ENCODE peak calls at places on chromosome 21, in eight cellular contexts. H is NB4, J is suprapubic skin, Y is fibroblast of mammary gland, K is BJ, G is kidney epithelial cell, B is activated B cell treated with CpG ODN at 0.5 μM for 24 hours, O is endothelial cell of umbilical vein. N is an unnamed sample.
A peak's percentile ranks its signal among the peaks of the same experiment; 100 is the strongest.

GRCh38 chr21:23016617-23017016 is 2018.4 kb downstream of the NCAM2 start:
- DNase-seq in J (no peak), G (no peak), Y (no peak), O (peak; percentile 83), B (no peak), H (peak; percentile 30), K (no peak), N (no peak)

GRCh38 chr21:38990424-38990794 is 184.7 kb downstream of the ETS2 start:
- DNase-seq in O (no peak), H (no peak), Y (no peak), G (no peak), J (no peak), B (no peak), K (no peak), N (no peak)

GRCh38 chr21:20789696-20790095 is 208.5 kb upstream of the NCAM2 start:
- DNase-seq in K (no peak), H (no peak), O (no peak), G (no peak), Y (peak; percentile 71), J (no peak), B (no peak), N (no peak)

GRCh38 chr21:37704751-37705150 is 211.5 kb downstream of the KCNJ6 start:
- DNase-seq in O (no peak), J (no peak), K (no peak), B (no peak), G (peak; percentile 5), H (no peak), Y (no peak), N (no peak)

GRCh38 chr21:15250384-15250783 is 185.6 kb upstream of the NRIP1 start:
- DNase-seq in Y (peak; percentile 76), J (no peak), H (no peak), O (peak; percentile 26), G (peak; percentile 35), K (no peak), B (no peak), N (no peak)

GRCh38 chr21:40013001-40013735 is 145.9 kb downstream of the PCP4 start:
- DNase-seq in J (no peak), K (no peak), H (no peak), B (no peak), Y (no peak), G (no peak), O (no peak), N (no peak)

GRCh38 chr21:14383596-14384210 is 757 bp upstream of the HSPA13 start:
- DNase-seq in O (no peak), B (no peak), J (no peak), G (no peak), H (peak; percentile 58), Y (peak; percentile 47), K (no peak), N (no peak)

GRCh38 chr21:39452965-39453332 is 1.2 kb downstream of the SH3BGR start:
- DNase-seq in K (no peak), Y (no peak), B (no peak), H (no peak), J (no peak), G (no peak), O (no peak), N (no peak)

GRCh38 chr21:34198232-34199120 is 125.1 kb downstream of the MRPS6 start:
- DNase-seq in G (no peak), B (no peak), O (no peak), Y (no peak), K (no peak), J (no peak), H (peak; percentile 77), N (no peak)

GRCh38 chr21:14923468-14923867 is 141.3 kb downstream of the NRIP1 start:
- DNase-seq in B (no peak), H (no peak), Y (peak; percentile 50), K (no peak), O (no peak), J (no peak), G (no peak), N (no peak)

GRCh38 chr21:34886554-34887385 is 162.3 kb downstream of the RUNX1 start:
- DNase-seq in O (peak; percentile 57), B (peak; percentile 40), H (peak; percentile 66), K (no peak), G (no peak), Y (peak; percentile 59), J (peak; percentile 72), N (no peak)

GRCh38 chr21:21715286-21715969 is 717.2 kb downstream of the NCAM2 start:
- DNase-seq in G (peak; percentile 1), O (no peak), H (no peak), B (no peak), J (no peak), Y (peak; percentile 87), K (no peak), N (no peak)

DNA sequence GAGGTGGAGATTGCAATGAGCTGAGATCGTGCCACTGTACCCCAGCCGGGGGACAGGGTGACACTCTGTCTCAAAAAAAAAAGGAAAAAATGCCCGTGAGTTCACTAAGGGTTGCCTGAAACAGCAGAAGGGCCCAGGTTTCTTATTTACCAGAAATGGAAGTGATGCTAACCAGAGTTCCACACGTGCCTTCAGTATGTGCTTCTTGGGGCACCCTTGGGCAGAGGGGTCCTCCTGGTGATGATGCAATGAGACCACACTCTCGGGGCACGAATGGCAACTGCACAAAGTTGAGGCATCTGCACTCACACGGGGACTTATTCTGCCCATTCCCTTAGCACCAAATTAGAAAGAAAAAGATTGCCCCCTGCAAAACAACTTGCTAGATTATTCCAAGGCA is 29.2 kb downstream of the OLIG1 start:
- DNase-seq in K (no peak), O (no peak), B (no peak), J (no peak), G (no peak), H (peak; percentile 31), Y (no peak), N (no peak)
- TF ChIP-seq CTCF in K (no peak), O (no peak), B (no peak), J (no peak), G (no peak), H (no peak), Y (no peak), N (no peak)

DNA sequence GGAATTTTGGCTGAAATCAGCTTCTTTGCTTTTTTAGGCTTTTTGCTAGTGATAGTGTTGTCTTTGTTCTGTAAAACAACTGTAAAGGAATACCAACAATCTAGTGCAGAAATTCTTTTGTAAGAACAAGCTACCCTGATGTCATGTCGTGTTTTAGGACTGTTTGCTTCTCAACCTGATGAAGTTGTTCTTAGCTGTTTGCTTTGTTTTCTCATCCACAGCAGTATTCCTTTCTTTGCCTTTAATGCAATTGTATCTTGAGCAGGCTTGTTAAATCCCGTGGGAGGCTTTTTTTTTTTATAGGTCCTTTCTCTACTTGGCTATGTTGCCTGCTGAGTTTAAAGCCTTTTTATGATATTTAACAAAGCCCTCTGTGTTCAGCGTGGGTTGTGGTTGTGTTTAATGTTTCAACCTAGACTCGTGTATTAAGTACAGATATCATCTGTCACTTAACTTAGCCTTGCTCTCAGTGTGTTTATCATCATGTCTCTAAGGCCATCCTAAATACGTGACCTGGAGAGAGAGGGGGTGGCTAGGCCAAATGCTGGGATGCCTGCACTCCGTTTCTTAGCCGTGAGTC is 31.6 kb downstream of the ADARB1 start:
- DNase-seq in H (no peak), G (no peak), O (no peak), J (no peak), K (no peak), B (no peak), Y (no peak), N (no peak)
- TF ChIP-seq CTCF in H (no peak), G (no peak), O (no peak), J (no peak), K (no peak), B (no peak), Y (no peak), N (no peak)

GRCh38 chr21:43731476-43731875 is 12.5 kb downstream of the PDXK start:
- DNase-seq in K (no peak), O (no peak), Y (no peak), J (no peak), H (no peak), G (no peak), B (no peak), N (no peak)

GRCh38 chr21:43726686-43727570 is 8.0 kb downstream of the PDXK start:
- DNase-seq in B (no peak), G (no peak), O (no peak), H (peak; percentile 87), Y (no peak), J (no peak), K (no peak), N (no peak)

GRCh38 chr21:43723648-43724047 is 4.7 kb downstream of the PDXK start:
- DNase-seq in K (no peak), Y (no peak), H (no peak), B (no peak), O (no peak), G (no peak), J (no peak), N (no peak)

GRCh38 chr21:43728467-43729390 is 9.8 kb downstream of the PDXK start:
- DNase-seq in H (peak; percentile 98), Y (peak; percentile 98), K (peak; percentile 95), O (peak; percentile 91), B (peak; percentile 69), J (peak; percentile 96), G (peak; percentile 95), N (peak; percentile 78)

DNA sequence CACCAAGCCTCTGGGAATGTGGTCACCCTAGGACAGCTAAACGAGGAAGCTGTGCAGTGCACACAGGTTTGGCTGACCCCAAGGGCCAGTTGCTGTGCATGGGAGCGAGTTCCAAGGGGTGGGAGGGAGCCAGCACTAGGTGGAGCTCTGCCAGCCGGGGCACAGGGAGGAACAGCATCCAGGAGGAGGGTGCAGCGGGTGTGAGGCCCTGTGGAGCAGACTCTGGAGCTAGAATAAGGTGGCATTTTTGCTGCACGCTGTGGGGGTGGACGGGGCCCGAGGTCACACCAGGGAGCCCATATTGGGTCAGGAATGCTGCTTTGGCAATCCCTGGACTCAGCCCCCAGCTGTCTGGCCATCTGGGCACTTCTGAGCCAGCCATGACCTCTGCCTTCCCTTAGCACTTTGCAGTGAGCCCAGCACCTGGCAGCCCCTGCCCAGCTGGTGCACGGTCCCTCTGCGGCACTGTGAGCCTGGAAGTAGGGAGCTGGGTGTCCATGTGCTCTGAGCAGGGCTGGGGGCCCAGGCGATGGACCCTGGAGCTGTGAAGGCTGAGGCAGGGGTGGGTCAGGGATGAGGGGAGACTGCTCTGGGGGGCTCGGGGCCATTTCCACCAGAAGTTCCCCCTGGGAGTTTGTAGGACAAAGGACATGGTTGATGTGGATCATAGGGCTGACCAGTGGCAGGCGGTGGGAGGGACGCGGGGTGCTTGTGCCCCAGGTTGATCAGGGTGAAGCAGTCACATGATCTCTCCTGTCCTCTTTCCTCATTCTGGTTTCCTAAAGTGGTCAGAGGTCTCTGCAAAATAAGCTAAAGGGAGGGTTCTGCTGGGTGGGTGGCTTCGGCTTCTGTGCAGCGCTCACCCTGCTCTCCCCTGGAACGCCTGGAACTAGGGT is 8.9 kb downstream of the PDXK start:
- DNase-seq in B (no peak), K (no peak), J (no peak), O (no peak), Y (no peak), H (peak; percentile 83), G (no peak), N (no peak)
- TF ChIP-seq CTCF in B (no peak), K (no peak), J (no peak), O (no peak), Y (no peak), H (peak; percentile 35), G (peak; percentile 46), N (no peak)

DNA sequence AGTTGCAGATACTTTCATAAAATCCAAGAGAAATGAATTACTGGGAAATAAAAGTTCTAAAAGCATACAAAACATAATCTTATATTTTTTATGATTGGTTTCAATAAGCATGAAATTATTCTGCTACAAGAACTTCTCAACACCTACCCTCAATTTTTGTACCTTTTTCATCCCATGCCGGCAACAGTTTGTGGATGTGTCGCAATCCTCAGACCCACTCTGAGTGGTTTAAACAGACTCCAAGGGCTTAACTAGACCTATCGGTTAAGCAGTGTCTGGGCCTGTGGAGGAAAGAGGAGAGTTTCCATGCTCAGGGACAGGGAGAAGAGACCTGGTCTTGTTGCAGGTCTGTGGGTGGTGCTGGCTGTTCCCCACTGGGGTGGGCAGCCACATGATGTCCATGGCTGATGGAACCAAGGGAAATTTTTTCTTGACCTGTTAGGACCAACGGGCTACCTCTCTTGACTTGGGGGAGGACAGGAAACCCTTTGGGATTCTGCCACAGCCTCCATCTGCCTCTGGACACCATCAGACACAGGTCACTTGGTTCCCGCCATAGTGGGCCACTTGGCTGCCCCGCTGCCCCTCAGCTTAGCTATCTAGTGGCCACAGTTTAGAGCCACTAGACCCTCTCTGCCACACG is 81.1 kb upstream of the CLDN14 start:
- DNase-seq in B (no peak), J (no peak), O (no peak), H (no peak), K (no peak), G (no peak), Y (no peak), N (no peak)
- TF ChIP-seq CTCF in B (no peak), J (no peak), O (no peak), H (no peak), K (no peak), G (no peak), Y (no peak), N (no peak)